ENCODE peak calls at places on chromosomes 2 and 18, in nine cellular contexts. B is HS-27A, P is HS-5, D is PC-9, E is putamen, Q is AG08396, T is KG1, C is A673, Y is COR-L47. G is an unnamed sample.

GRCh38 chr2:198321522-198322088 is 517.2 kb downstream of the PLCL1 start:
- DNase-seq in B (no peak), P (no peak), D (no peak), E (no peak), Q (no peak), T (no peak), C (peak; percentile 5), Y (no peak), G (no peak)

GRCh38 chr2:32168513-32168912 is 2.8 kb downstream of the SLC30A6 start:
- DNase-seq in B (no peak), P (no peak), D (no peak), E (no peak), Q (no peak), T (no peak), C (no peak), Y (no peak), G (no peak)

GRCh38 chr2:240121675-240122074 is 14.4 kb downstream of the COPS9 start:
- DNase-seq in B (no peak), P (no peak), D (no peak), E (no peak), Q (no peak), T (no peak), C (no peak), Y (no peak), G (no peak)

GRCh38 chr2:27133195-27133875 is 1.1 kb downstream of the PREB start:
- DNase-seq in B (no peak), P (no peak), D (no peak), E (no peak), Q (no peak), T (no peak), C (no peak), Y (no peak), G (no peak)

GRCh38 chr18:31417850-31418249 is 29.7 kb upstream of the DSG3 start:
- DNase-seq in B (no peak), P (no peak), D (no peak), E (no peak), Q (no peak), T (no peak), C (no peak), Y (no peak), G (no peak)

GRCh38 chr2:42856106-42856860 is 63.9 kb upstream of the HAAO start:
- DNase-seq in B (no peak), P (no peak), D (no peak), E (no peak), Q (no peak), T (no peak), C (no peak), Y (no peak), G (no peak)

GRCh38 chr2:113863166-113863565 is 26.7 kb upstream of the ACTR3 start:
- DNase-seq in B (no peak), P (no peak), D (no peak), E (no peak), Q (no peak), T (no peak), C (no peak), Y (no peak), G (no peak)

GRCh38 chr2:62266433-62267038 is 70.6 kb downstream of the B3GNT2 start:
- DNase-seq in B (peak; percentile 48), P (peak; percentile 67), D (no peak), E (no peak), Q (peak; percentile 39), T (no peak), C (no peak), Y (no peak), G (no peak)

GRCh38 chr2:84781942-84782716 is 98.8 kb downstream of the TRABD2A start:
- DNase-seq in B (peak; percentile 46), P (no peak), D (no peak), E (no peak), Q (peak; percentile 21), T (no peak), C (no peak), Y (no peak), G (peak; percentile 40)

GRCh38 chr2:46504685-46505559 is 25.6 kb downstream of the TMEM247 start:
- DNase-seq in B (no peak), P (no peak), D (no peak), E (no peak), Q (no peak), T (no peak), C (no peak), Y (no peak), G (no peak)

GRCh38 chr2:117293012-117293411 is 521.5 kb upstream of the DDX18 start:
- DNase-seq in B (no peak), P (no peak), D (no peak), E (no peak), Q (no peak), T (no peak), C (no peak), Y (no peak), G (no peak)

G was measured in epithelial cell of prostate.